ENCODE peak calls at places on chromosomes 6 and 20, in four cellular contexts. F is cardiac fibroblast, U is fibroblast of mammary gland, O is thoracic aorta. G is an unnamed sample.

GRCh38 chr6:11315743-11316437 is 83.4 kb upstream of the NEDD9 start:
- DNase-seq in F (peak), U (peak), O (no peak), G (peak)

GRCh38 chr6:158388727-158389126 is 76.5 kb downstream of the TULP4 start:
- DNase-seq in F (no peak), U (no peak), O (no peak), G (no peak)

GRCh38 chr6:129267028-129267427 is 384.1 kb downstream of the LAMA2 start:
- DNase-seq in F (no peak), U (no peak), O (no peak), G (no peak)

GRCh38 chr6:150126641-150127291 is 16.1 kb upstream of the PPP1R14C start:
- DNase-seq in F (no peak), U (no peak), O (no peak), G (no peak)

GRCh38 chr20:40494238-40494637 is 194.8 kb downstream of the MAFB start:
- DNase-seq in F (no peak), U (no peak), O (no peak), G (no peak)

GRCh38 chr6:43509984-43510826 is at the start of gene LRRC73:
- DNase-seq in F (peak), U (peak), O (peak), G (peak)

GRCh38 chr20:58439974-58440767 is 51.1 kb downstream of the VAPB start:
- DNase-seq in F (peak), U (no peak), O (no peak), G (no peak)

GRCh38 chr20:25238319-25239037 is 9.4 kb upstream of the PYGB start:
- DNase-seq in F (peak), U (peak), O (no peak), G (peak)

GRCh38 chr6:168607272-168608112 is 166.5 kb downstream of the SMOC2 start:
- DNase-seq in F (no peak), U (no peak), O (no peak), G (no peak)

GRCh38 chr6:98836962-98837944 is 2.9 kb downstream of the POU3F2 start:
- DNase-seq in F (no peak), U (no peak), O (no peak), G (no peak)

GRCh38 chr20:57431539-57431835 is 40.3 kb downstream of the RBM38 start:
- DNase-seq in F (no peak), U (no peak), O (no peak), G (no peak)

GRCh38 chr6:13013681-13014550 is 297.3 kb downstream of the PHACTR1 start:
- DNase-seq in F (peak), U (no peak), O (no peak), G (peak)

GRCh38 chr6:44664716-44665115 is 277.2 kb downstream of the CDC5L start:
- DNase-seq in F (no peak), U (no peak), O (no peak), G (peak)

GRCh38 chr6:56348578-56348977 is 101.2 kb upstream of the COL21A1 start:
- DNase-seq in F (peak), U (no peak), O (no peak), G (peak)

GRCh38 chr6:109477725-109478124 is 5.3 kb downstream of the ZBTB24 start:
- DNase-seq in F (no peak), U (no peak), O (no peak), G (no peak)
- H3K4me3 ChIP-seq in F (no peak), U (no peak), O (no peak), G (peak)

GRCh38 chr6:73580247-73581149 is 59.7 kb upstream of the EEF1A1 start:
- DNase-seq in F (peak), U (peak), O (peak), G (peak)
- TF ChIP-seq CTCF in F (peak), U (peak), O (peak), G (peak)

DNA sequence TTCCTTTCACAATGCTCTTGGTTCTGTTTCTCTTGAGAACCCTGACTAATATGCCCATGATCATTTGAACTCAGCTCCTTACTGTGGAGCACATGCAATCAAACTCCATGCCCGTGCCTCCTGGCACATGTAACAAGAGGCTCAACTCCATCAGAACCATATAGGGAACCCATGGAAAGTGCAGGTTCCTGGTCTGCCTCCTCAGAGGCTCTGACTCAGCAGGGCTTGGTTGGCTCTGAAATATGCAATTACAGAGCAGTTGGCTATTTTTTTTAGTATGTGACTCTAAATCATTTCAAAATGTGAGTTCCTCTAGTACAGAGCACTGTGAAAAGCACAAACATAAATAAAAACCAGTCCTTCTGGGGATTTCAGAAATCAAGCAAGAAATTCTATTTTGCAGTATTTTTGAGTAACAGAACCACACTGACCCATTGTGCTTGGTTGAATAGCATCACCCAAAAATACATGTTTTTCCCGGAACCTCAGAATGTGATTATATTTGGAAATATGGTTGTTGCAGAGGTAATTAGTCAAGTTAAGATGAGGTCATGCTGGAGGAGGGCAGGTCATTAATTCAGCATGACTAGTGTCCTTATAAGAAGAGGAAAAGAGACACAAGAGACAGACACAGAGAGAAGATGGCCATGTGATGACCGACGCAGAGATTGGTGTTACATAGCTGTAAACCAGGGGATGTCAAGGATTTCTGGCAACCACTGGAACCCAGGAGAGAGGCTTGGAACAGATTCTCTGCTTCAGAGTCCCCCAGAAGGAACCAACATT is 13.2 kb upstream of the MAP3K4 start:
- DNase-seq in F (peak), U (peak), O (no peak), G (peak)
- H3K4me3 ChIP-seq in F (no peak), U (no peak), O (no peak), G (no peak)

GRCh38 chr6:170443151-170443662 is 109.9 kb downstream of the PSMB1 start:
- DNase-seq in F (no peak), U (no peak), O (no peak), G (no peak)
- TF ChIP-seq CTCF in F (peak), U (no peak), O (no peak), G (no peak)

DNA sequence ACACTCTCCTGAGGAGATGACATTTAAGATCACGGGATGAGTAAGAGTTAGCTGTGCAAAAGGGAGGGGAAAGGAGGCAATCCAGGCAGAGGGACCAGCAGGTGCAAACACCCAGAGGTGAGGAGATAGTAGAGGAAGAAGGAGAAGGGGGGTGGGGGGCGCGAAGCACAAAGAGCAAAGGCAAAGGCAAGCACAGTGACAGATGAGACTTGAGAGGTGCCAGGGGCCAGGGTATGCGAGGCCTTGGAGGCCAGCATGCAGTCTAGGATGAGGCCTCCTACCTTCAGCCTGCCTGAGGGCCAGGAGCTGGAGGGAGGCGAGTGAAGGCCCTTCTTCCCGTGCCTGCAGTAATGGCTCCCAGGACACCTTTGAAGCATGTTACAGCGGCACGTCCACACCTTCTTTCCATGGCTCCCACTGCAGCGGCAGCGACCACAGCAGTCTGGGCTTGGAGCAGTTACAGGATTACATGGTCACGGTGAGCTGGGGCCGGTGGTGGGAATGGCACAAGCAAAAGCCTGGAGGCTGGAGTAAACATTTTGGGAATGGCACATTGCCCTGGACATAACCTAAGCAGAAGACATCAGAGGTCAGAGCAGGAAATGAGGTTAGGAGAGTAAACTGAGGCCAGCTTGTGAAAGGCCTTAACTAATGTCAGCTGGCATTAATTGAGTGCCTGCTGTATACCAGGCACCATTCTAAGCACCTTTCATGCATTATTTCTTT is 18.6 kb downstream of the CCM2L start:
- DNase-seq in F (no peak), U (no peak), O (no peak), G (no peak)
- H3K4me3 ChIP-seq in F (no peak), U (no peak), O (no peak), G (no peak)

DNA sequence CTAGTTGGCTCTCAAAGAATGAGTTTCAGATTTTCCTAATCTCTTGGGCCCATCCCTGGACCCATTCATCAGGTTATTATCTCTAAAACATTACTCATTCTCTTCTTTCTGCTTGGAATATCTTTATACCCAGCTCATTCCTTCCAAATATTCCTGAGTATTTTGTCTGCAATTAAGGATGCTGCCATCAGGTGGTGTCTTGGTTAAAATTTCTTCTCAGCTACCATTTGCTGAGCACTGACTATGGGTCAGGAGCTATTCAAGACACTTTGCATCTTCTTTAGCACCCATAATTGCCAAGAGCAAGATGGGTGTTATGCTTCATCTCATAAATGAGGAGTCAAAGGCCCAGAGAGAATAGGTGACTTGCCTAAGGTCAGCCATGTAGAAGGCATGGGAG is 8.4 kb downstream of the SUN5 start:
- DNase-seq in F (no peak), U (no peak), O (no peak), G (no peak)
- TF ChIP-seq CTCF in F (no peak), U (no peak), O (no peak), G (no peak)

DNA sequence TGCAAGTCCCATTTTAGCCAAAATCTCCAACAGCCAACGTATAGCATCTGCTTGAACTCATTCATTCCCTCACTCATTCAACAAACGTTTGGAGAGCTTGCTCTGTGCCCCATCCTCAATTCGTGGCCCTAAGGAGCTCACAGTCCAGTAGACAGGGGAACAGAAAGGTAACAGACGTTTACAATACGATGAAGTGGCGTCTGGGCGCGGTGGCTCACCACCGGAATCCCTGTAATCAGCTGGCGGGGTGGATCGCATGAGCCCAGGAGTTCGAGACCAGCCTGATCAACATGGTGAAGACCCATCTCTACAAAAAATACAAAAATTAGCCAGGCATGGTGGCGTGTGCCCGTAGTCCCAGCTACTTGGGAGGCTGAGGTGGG is 790 bp upstream of the E2F1 start:
- DNase-seq in F (no peak), U (no peak), O (no peak), G (no peak)
- H3K4me3 ChIP-seq in F (no peak), U (no peak), O (peak), G (peak)